ENCODE peak calls at places on chromosomes 1 and 21, in seven cellular contexts. N is hypothalamus; Y is activated naive CD8-positive, alpha-beta T cell treated with anti-CD3 and anti-CD28 coated beads, Interleukin-2, amount 50 U/mL, for 24 hours; A is frontal cortex; D is central memory CD8-positive, alpha-beta T cell; H is IMR-90; Q is prostate gland. M is an unnamed sample.

GRCh38 chr1:186578325-186579016 is 101.8 kb downstream of the PTGS2 start:
- DNase-seq in H (no peak), D (no peak), N (no peak), A (no peak), Q (peak), Y (no peak), M (no peak)

GRCh38 chr1:223297800-223298199 is 66.2 kb downstream of the SUSD4 start:
- DNase-seq in Y (no peak), H (no peak), A (no peak), D (no peak), Q (no peak), N (no peak), M (no peak)

GRCh38 chr21:45802956-45803612 is 159.6 kb downstream of the PCBP3 start:
- DNase-seq in Y (no peak), A (no peak), N (no peak), H (no peak), Q (no peak), D (no peak), M (no peak)

GRCh38 chr1:6103111-6103853 is 57.6 kb downstream of the KCNAB2 start:
- DNase-seq in H (no peak), D (no peak), Q (no peak), N (no peak), Y (no peak), A (no peak), M (no peak)

GRCh38 chr21:32733356-32733755 is 5.5 kb upstream of the SYNJ1 start:
- DNase-seq in A (no peak), H (no peak), Q (no peak), N (no peak), Y (peak), D (no peak), M (no peak)

GRCh38 chr21:38774152-38774551 is 31.6 kb upstream of the ETS2 start:
- DNase-seq in Q (no peak), H (no peak), Y (no peak), A (no peak), N (no peak), D (no peak), M (no peak)

GRCh38 chr1:108646661-108647269 is 14.1 kb downstream of the HENMT1 start:
- DNase-seq in A (no peak), Y (peak), Q (peak), D (peak), N (peak), H (peak), M (no peak)

GRCh38 chr1:162107911-162108310 is 38.4 kb downstream of the NOS1AP start:
- DNase-seq in A (no peak), Q (no peak), H (no peak), Y (no peak), D (no peak), N (no peak), M (no peak)

GRCh38 chr1:97190326-97190725 is 468.7 kb downstream of the PTBP2 start:
- DNase-seq in H (peak), Q (no peak), A (no peak), D (no peak), Y (no peak), N (no peak), M (no peak)